ENCODE peak calls at places on chromosomes 16 and 17, in seven cellular contexts. N is AG10803, W is ascending aorta, V is AG04450, S is cardiac muscle cell, Z is astrocyte of the cerebellum, H is HepG2. T is an unnamed sample.

GRCh38 chr17:61380836-61381525 is 18.7 kb upstream of the TBX2 start:
- DNase-seq in N (no peak), W (no peak), V (no peak), S (no peak), Z (no peak), H (no peak), T (no peak)

GRCh38 chr17:12067425-12067824 is 46.7 kb downstream of the MAP2K4 start:
- DNase-seq in N (no peak), W (no peak), V (no peak), S (no peak), Z (no peak), H (no peak), T (no peak)

GRCh38 chr16:82252582-82252981 is 82.6 kb upstream of the MPHOSPH6 start:
- DNase-seq in N (no peak), W (no peak), V (no peak), S (no peak), Z (no peak), H (no peak), T (no peak)

GRCh38 chr16:23149993-23150364 is 727 bp upstream of the USP31 start:
- DNase-seq in N (no peak), W (no peak), V (no peak), S (no peak), Z (no peak), H (no peak), T (no peak)

GRCh38 chr16:89417352-89417751 is 73.0 kb downstream of the ANKRD11 start:
- DNase-seq in N (no peak), W (no peak), V (no peak), S (no peak), Z (no peak), H (peak), T (no peak)

GRCh38 chr17:41812176-41813038 is at the start of gene FKBP10:
- DNase-seq in N (peak), W (no peak), V (peak), S (peak), Z (peak), H (peak), T (no peak)

GRCh38 chr17:9363440-9364350 is 211.9 kb downstream of the STX8 start:
- DNase-seq in N (no peak), W (no peak), V (no peak), S (no peak), Z (peak), H (no peak), T (no peak)

GRCh38 chr17:80442764-80443163 is 27.8 kb downstream of the ENDOV start:
- DNase-seq in N (no peak), W (no peak), V (no peak), S (no peak), Z (no peak), H (no peak), T (no peak)

GRCh38 chr17:59786536-59787319 is 79.3 kb downstream of the VMP1 start:
- DNase-seq in N (peak), W (peak), V (peak), S (peak), Z (peak), H (peak), T (peak)

GRCh38 chr17:18975597-18975996 is 23.6 kb downstream of the SLC5A10 start:
- DNase-seq in N (no peak), W (no peak), V (no peak), S (no peak), Z (no peak), H (no peak), T (no peak)

GRCh38 chr16:57539072-57539796 is 2.9 kb upstream of the CCDC102A start:
- DNase-seq in N (no peak), W (no peak), V (no peak), S (no peak), Z (no peak), H (no peak), T (no peak)

GRCh38 chr16:46629331-46629843 is 8.2 kb upstream of the SHCBP1 start:
- DNase-seq in N (peak), W (no peak), V (no peak), S (peak), Z (no peak), H (peak), T (no peak)
- TF ChIP-seq CTCF in N (peak), W (no peak), V (peak), S (peak), Z (peak), H (peak), T (peak)

DNA sequence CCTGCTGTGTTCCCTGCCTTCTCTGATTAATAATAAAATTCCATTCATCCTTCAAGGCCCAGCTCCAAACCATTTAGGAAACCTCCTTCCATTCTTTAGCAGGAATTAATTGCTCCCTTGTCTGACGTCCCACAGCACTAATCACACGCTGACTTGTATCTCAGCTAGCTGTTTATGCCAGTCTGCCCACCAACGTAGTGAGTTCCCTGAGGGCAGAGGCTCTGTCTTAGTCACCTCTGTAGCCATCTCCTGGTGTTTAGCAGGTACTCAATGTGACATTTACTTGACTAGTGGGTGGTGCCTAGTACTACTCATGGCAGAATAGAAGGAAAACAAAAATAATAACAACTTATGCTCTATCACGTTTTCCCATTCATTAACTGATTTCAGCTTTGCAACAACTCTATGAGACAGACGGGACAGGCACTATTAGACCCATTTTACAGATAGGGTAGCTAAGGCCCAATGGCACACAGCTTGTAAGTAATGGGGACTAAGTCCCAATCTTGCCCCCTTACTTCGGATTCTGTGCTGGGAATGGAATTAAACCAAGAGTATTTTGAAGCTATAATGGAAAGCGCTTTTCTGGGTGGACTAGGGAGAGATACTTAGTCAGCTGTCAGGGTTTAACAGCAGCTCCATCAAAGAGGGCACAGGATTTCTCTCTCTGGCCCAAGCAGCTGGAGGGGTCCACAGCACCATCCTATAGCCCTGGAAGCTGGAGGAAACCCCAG is 931 bp upstream of the WIPF2 start:
- DNase-seq in N (no peak), W (no peak), V (no peak), S (no peak), Z (no peak), H (no peak), T (no peak)
- H3K4me3 ChIP-seq in N (no peak), W (peak), V (no peak), S (peak), Z (no peak), H (no peak), T (no peak)

DNA sequence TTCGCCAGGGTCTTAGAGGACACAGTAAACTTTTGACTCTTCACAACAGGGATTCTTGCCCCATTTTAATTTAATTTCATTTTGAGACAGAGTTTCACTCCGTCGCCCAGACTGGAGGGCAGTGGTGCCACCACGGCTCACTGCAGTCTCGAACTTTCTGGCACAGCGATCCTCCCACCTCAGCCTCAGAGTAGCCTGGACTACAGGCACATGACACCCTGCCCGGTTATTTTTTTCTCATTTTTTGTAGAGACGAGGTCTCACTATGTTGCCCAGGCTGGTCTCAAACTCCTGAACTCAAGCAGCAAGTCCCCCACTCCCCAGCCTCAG is 329 bp upstream of the NLE1 start:
- DNase-seq in N (no peak), W (no peak), V (no peak), S (no peak), Z (no peak), H (no peak), T (no peak)
- TF ChIP-seq CTCF in N (no peak), W (no peak), V (no peak), S (no peak), Z (no peak), H (no peak), T (no peak)

DNA sequence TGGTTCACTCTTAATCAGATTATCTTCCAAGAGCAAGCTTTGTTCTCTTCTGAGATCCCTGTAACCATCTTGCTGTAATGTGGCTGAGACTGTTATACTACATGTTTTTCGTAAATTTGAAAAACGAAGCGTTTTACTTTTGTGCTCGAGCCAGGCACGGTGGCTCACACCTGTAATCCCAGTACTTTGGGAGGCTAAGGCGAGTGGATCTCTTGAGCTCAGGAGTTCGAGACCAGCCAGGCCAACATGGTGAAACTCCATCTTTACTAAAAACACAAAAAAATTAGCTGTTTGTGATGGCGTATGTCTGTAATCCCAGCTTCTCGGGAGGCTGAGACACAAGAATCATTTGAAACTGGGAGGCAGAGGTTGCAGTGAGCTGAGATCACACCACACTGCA is 7.8 kb downstream of the CUEDC1 start:
- DNase-seq in N (no peak), W (no peak), V (no peak), S (no peak), Z (no peak), H (no peak), T (no peak)
- H3K4me3 ChIP-seq in N (peak), W (peak), V (peak), S (no peak), Z (no peak), H (peak), T (no peak)

GRCh38 chr16:10256855-10257641 is 74.8 kb upstream of the GRIN2A start:
- DNase-seq in N (peak), W (no peak), V (no peak), S (peak), Z (peak), H (peak), T (no peak)
- TF ChIP-seq CTCF in N (peak), W (peak), V (peak), S (peak), Z (peak), H (peak), T (peak)

DNA sequence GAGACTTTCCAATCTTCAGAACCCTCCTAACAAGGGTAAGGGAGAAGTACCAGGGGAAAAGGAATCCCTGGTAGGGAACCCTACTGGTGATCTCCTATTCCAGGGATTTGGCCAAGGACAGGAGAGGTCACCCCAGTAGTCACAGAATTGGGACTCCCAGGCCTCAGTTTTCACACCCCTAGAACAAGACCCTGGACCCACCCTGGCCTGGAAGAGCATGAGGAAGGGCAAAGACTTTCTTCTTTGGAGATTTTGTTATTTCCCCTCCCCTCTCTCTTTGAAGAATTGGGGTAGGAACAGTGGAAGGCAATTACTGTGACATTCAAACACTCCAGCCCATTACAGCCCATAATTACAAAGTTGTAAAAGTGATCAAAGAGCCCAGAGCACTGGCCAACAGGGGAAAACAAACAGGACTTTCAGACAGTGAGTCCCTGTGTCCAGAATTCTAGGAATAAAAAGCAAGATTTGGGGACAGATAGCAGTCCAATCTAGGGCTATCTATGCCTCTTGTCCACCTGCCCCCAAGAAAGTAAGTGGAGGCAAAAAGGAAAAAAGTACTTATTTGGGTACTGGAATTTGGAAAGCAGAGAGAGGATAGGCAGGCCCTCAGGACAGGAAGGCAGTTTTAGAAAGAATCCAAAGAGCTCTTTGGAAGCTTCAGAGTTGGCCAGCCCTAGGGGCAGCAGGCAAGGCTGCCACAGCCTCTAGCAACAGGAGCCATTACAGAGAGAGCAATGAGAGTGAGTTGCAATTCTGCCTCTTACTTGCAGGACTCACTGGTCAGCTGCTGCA is 13.4 kb upstream of the SUPT4H1 start:
- DNase-seq in N (no peak), W (no peak), V (no peak), S (no peak), Z (no peak), H (peak), T (no peak)
- H3K4me3 ChIP-seq in N (no peak), W (no peak), V (no peak), S (no peak), Z (no peak), H (no peak), T (no peak)

GRCh38 chr16:77225182-77225581 is 26.0 kb downstream of the SYCE1L start:
- DNase-seq in N (no peak), W (no peak), V (no peak), S (no peak), Z (no peak), H (no peak), T (no peak)

GRCh38 chr16:77219437-77219836 is 20.2 kb downstream of the SYCE1L start:
- DNase-seq in N (no peak), W (no peak), V (no peak), S (no peak), Z (no peak), H (no peak), T (no peak)

GRCh38 chr16:77220427-77220826 is 21.2 kb downstream of the SYCE1L start:
- DNase-seq in N (no peak), W (no peak), V (no peak), S (no peak), Z (no peak), H (no peak), T (no peak)

GRCh38 chr16:77221482-77221881 is 22.3 kb downstream of the SYCE1L start:
- DNase-seq in N (peak), W (no peak), V (no peak), S (no peak), Z (no peak), H (no peak), T (no peak)

DNA sequence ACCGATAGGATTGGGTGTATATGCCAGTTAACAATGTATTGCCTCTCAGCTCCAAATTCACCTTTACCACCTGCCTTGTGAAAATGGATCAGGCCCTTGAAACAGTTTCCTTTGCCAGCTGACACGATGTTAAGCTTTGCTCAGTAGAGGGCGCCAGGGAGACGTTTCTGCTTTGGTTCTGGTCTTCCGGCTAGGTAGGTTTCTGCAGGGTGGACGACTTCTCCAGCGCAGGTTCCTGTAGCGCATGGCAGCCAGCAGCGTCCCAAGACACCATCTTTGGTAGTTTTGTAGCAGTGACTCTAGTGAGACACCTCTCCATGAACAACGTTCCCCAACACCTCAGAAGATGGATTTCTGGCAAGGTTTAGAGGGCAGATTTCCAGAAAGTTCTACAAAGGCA is 24.0 kb downstream of the SYCE1L start:
- DNase-seq in N (no peak), W (no peak), V (no peak), S (no peak), Z (no peak), H (no peak), T (no peak)
- TF ChIP-seq CTCF in N (peak), W (no peak), V (peak), S (peak), Z (peak), H (peak), T (peak)